ENCODE peak calls at places on chromosomes 2 and 18, in five cellular contexts. One of them, this sample, is unnamed.

GRCh38 chr2:58266211-58266610 is 25.1 kb upstream of the FANCL start:
- DNase-seq in stomach: no peak
- DNase-seq in tibial artery: no peak
- DNase-seq in A172: no peak
- DNase-seq in globus pallidus: no peak
- DNase-seq in this sample: no peak

GRCh38 chr2:11669454-11670291 is at the start of gene NTSR2:
- DNase-seq in stomach: peak
- DNase-seq in tibial artery: no peak
- DNase-seq in A172: no peak
- DNase-seq in globus pallidus: peak
- DNase-seq in this sample: peak

GRCh38 chr2:85754313-85755095 is 713 bp downstream of the ATOH8 start:
- DNase-seq in stomach: peak
- DNase-seq in tibial artery: no peak
- DNase-seq in A172: no peak
- DNase-seq in globus pallidus: no peak
- DNase-seq in this sample: no peak

GRCh38 chr2:126796931-126797621 is 101.6 kb upstream of the TEX51 start:
- DNase-seq in stomach: peak
- DNase-seq in tibial artery: no peak
- DNase-seq in A172: no peak
- DNase-seq in globus pallidus: no peak
- DNase-seq in this sample: no peak

GRCh38 chr2:46171441-46171953 is 125.7 kb upstream of the EPAS1 start:
- DNase-seq in stomach: no peak
- DNase-seq in tibial artery: no peak
- DNase-seq in A172: peak
- DNase-seq in globus pallidus: no peak
- DNase-seq in this sample: no peak

GRCh38 chr2:9519250-9519649 is 36.4 kb downstream of the ADAM17 start:
- DNase-seq in stomach: no peak
- DNase-seq in tibial artery: no peak
- DNase-seq in A172: peak
- DNase-seq in globus pallidus: no peak
- DNase-seq in this sample: no peak

GRCh38 chr18:43662657-43663056 is 385.4 kb upstream of the SYT4 start:
- DNase-seq in stomach: no peak
- DNase-seq in tibial artery: no peak
- DNase-seq in A172: peak
- DNase-seq in globus pallidus: no peak
- DNase-seq in this sample: no peak

GRCh38 chr2:62306751-62307468 is 111.0 kb downstream of the B3GNT2 start:
- DNase-seq in stomach: peak
- DNase-seq in tibial artery: no peak
- DNase-seq in A172: peak
- DNase-seq in globus pallidus: no peak
- DNase-seq in this sample: peak

GRCh38 chr2:188199716-188200128 is 92.0 kb upstream of the GULP1 start:
- DNase-seq in stomach: no peak
- DNase-seq in tibial artery: no peak
- DNase-seq in A172: peak
- DNase-seq in globus pallidus: no peak
- DNase-seq in this sample: no peak

GRCh38 chr2:101533611-101534601 is 59.0 kb upstream of the RFX8 start:
- DNase-seq in stomach: no peak
- DNase-seq in tibial artery: no peak
- DNase-seq in A172: no peak
- DNase-seq in globus pallidus: peak
- DNase-seq in this sample: no peak

GRCh38 chr2:190470256-190470826 is 62.2 kb downstream of the MFSD6 start:
- DNase-seq in stomach: no peak
- DNase-seq in tibial artery: no peak
- DNase-seq in A172: no peak
- DNase-seq in globus pallidus: no peak
- DNase-seq in this sample: no peak

GRCh38 chr18:52582061-52582460 is 242.1 kb downstream of the DCC start:
- DNase-seq in stomach: no peak
- DNase-seq in tibial artery: no peak
- DNase-seq in A172: no peak
- DNase-seq in globus pallidus: no peak
- DNase-seq in this sample: no peak

GRCh38 chr18:50158866-50159653 is 35.9 kb downstream of the MYO5B start:
- DNase-seq in stomach: no peak
- DNase-seq in tibial artery: no peak
- DNase-seq in A172: no peak
- DNase-seq in globus pallidus: no peak
- DNase-seq in this sample: peak

GRCh38 chr2:86638712-86639111 is 15.0 kb upstream of the RNF103 start:
- DNase-seq in stomach: no peak
- DNase-seq in tibial artery: no peak
- DNase-seq in A172: no peak
- DNase-seq in globus pallidus: no peak
- DNase-seq in this sample: no peak

GRCh38 chr2:13654416-13654815 is 937.7 kb downstream of the TRIB2 start:
- DNase-seq in stomach: no peak
- DNase-seq in tibial artery: no peak
- DNase-seq in A172: peak
- DNase-seq in globus pallidus: no peak
- DNase-seq in this sample: no peak

GRCh38 chr2:67694464-67694863 is 297.3 kb downstream of the ETAA1 start:
- DNase-seq in stomach: no peak
- DNase-seq in tibial artery: no peak
- DNase-seq in A172: no peak
- DNase-seq in globus pallidus: peak
- DNase-seq in this sample: no peak

GRCh38 chr2:25684577-25684976 is 11.2 kb upstream of the DTNB start:
- DNase-seq in stomach: no peak
- DNase-seq in tibial artery: no peak
- DNase-seq in A172: no peak
- DNase-seq in globus pallidus: no peak
- DNase-seq in this sample: no peak

GRCh38 chr2:239318091-239318725 is 82.6 kb downstream of the HDAC4 start:
- DNase-seq in stomach: peak
- DNase-seq in tibial artery: peak
- DNase-seq in A172: no peak
- DNase-seq in globus pallidus: peak
- DNase-seq in this sample: no peak

GRCh38 chr2:105725388-105725787 is 19.3 kb upstream of the NCK2 start:
- DNase-seq in stomach: no peak
- DNase-seq in tibial artery: no peak
- DNase-seq in A172: no peak
- DNase-seq in globus pallidus: no peak
- DNase-seq in this sample: no peak

GRCh38 chr2:143697744-143698143 is 568.5 kb downstream of the ARHGAP15 start:
- DNase-seq in stomach: no peak
- DNase-seq in tibial artery: no peak
- DNase-seq in A172: no peak
- DNase-seq in globus pallidus: no peak
- DNase-seq in this sample: no peak

GRCh38 chr2:28702887-28703286 is 48.7 kb upstream of the PPP1CB start:
- DNase-seq in stomach: no peak
- DNase-seq in tibial artery: no peak
- DNase-seq in A172: no peak
- DNase-seq in globus pallidus: no peak
- DNase-seq in this sample: no peak

GRCh38 chr2:227163998-227164744 is at the start of the genes COL4A3 and COL4A4:
- DNase-seq in stomach: peak
- DNase-seq in tibial artery: peak
- DNase-seq in A172: no peak
- DNase-seq in globus pallidus: no peak
- DNase-seq in this sample: peak

GRCh38 chr2:30336978-30337841 is 105.9 kb downstream of the LBH start:
- DNase-seq in stomach: no peak
- DNase-seq in tibial artery: no peak
- DNase-seq in A172: no peak
- DNase-seq in globus pallidus: no peak
- DNase-seq in this sample: no peak

GRCh38 chr18:23740105-23740830 is 51.0 kb downstream of the LAMA3 start:
- DNase-seq in stomach: no peak
- DNase-seq in tibial artery: no peak
- DNase-seq in A172: peak
- DNase-seq in globus pallidus: no peak
- DNase-seq in this sample: no peak